ENCODE peak calls at places on chromosomes 11 and 22, in four cellular contexts. J is GM12878, H is K562, E is HepG2. D is an unnamed sample.

GRCh38 chr11:102422817-102423725 is 29.5 kb downstream of the TMEM123 start:
- DNase-seq in J (no peak), H (no peak), E (no peak), D (no peak)

GRCh38 chr11:83523676-83524075 is 237.5 kb upstream of the CCDC90B start:
- DNase-seq in J (no peak), H (no peak), E (no peak), D (no peak)

GRCh38 chr11:67382481-67383136 is 9.2 kb upstream of the RAD9A start:
- DNase-seq in J (no peak), H (peak), E (peak), D (peak)

GRCh38 chr11:10646005-10646404 is 47.5 kb downstream of the IRAG1 start:
- DNase-seq in J (no peak), H (no peak), E (no peak), D (no peak)

GRCh38 chr22:50530857-50531545 is 1.2 kb upstream of the TYMP start:
- DNase-seq in J (no peak), H (no peak), E (peak), D (no peak)

GRCh38 chr11:128734439-128735224 is 40.8 kb downstream of the FLI1 start:
- DNase-seq in J (no peak), H (no peak), E (no peak), D (no peak)

GRCh38 chr11:61890536-61891330 is 612 bp downstream of the FADS3 start:
- DNase-seq in J (no peak), H (peak), E (peak), D (no peak)

GRCh38 chr11:75714211-75714610 is 3.4 kb upstream of the MOGAT2 start:
- DNase-seq in J (no peak), H (peak), E (no peak), D (no peak)

GRCh38 chr11:77205467-77206263 is 77.6 kb downstream of the MYO7A start:
- DNase-seq in J (no peak), H (no peak), E (no peak), D (no peak)

GRCh38 chr22:24744638-24745037 is 29.9 kb downstream of the PIWIL3 start:
- DNase-seq in J (no peak), H (no peak), E (no peak), D (no peak)

GRCh38 chr11:66637557-66638176 is 836 bp upstream of the RBM4 start:
- DNase-seq in J (no peak), H (no peak), E (no peak), D (peak)

GRCh38 chr11:39139581-39139980 is 2319.9 kb downstream of the LRRC4C start:
- DNase-seq in J (no peak), H (no peak), E (no peak), D (no peak)

GRCh38 chr11:119680899-119681370 is 48.1 kb downstream of the NECTIN1 start:
- DNase-seq in J (no peak), H (no peak), E (no peak), D (no peak)

GRCh38 chr11:67523556-67524479 is 572 bp upstream of the CABP2 start:
- DNase-seq in J (no peak), H (no peak), E (no peak), D (no peak)

GRCh38 chr11:76234704-76235232 is 28.5 kb upstream of the WNT11 start:
- DNase-seq in J (no peak), H (no peak), E (no peak), D (no peak)

GRCh38 chr11:21810650-21811049 is 382.2 kb upstream of the ANO5 start:
- DNase-seq in J (no peak), H (no peak), E (peak), D (no peak)

GRCh38 chr11:19199766-19200165 is 2.0 kb downstream of the CSRP3 start:
- DNase-seq in J (no peak), H (no peak), E (no peak), D (no peak)

GRCh38 chr11:61695917-61696316 is 15.7 kb downstream of the DAGLA start:
- DNase-seq in J (peak), H (peak), E (no peak), D (no peak)

GRCh38 chr11:48087974-48088681 is 107.8 kb downstream of the PTPRJ start:
- DNase-seq in J (no peak), H (no peak), E (peak), D (no peak)

GRCh38 chr11:110468095-110468494 is 38.3 kb downstream of the FDX1 start:
- DNase-seq in J (no peak), H (no peak), E (peak), D (no peak)

GRCh38 chr11:35162795-35163194 is 23.8 kb downstream of the CD44 start:
- DNase-seq in J (no peak), H (no peak), E (no peak), D (no peak)

GRCh38 chr22:44734278-44734677 is 18.1 kb upstream of the ARHGAP8 start:
- DNase-seq in J (no peak), H (no peak), E (no peak), D (no peak)

GRCh38 chr11:75626692-75627536 is 41.9 kb downstream of the MAP6 start:
- DNase-seq in J (no peak), H (no peak), E (no peak), D (no peak)

GRCh38 chr22:30250713-30251267 is 4.2 kb upstream of the LIF start:
- DNase-seq in J (no peak), H (no peak), E (no peak), D (no peak)

GRCh38 chr11:127383026-127383425 is 382.5 kb upstream of the KIRREL3 start:
- DNase-seq in J (no peak), H (no peak), E (no peak), D (no peak)

GRCh38 chr11:88231894-88232482 is 56.7 kb upstream of the RAB38 start:
- DNase-seq in J (no peak), H (no peak), E (peak), D (peak)

GRCh38 chr11:8381343-8381742 is 117.7 kb upstream of the LMO1 start:
- DNase-seq in J (no peak), H (no peak), E (no peak), D (no peak)

GRCh38 chr11:88105952-88106351 is 69.3 kb downstream of the RAB38 start:
- DNase-seq in J (no peak), H (no peak), E (no peak), D (no peak)

GRCh38 chr11:6497069-6497839 is at the start of gene DNHD1:
- DNase-seq in J (no peak), H (peak), E (no peak), D (no peak)

DNA sequence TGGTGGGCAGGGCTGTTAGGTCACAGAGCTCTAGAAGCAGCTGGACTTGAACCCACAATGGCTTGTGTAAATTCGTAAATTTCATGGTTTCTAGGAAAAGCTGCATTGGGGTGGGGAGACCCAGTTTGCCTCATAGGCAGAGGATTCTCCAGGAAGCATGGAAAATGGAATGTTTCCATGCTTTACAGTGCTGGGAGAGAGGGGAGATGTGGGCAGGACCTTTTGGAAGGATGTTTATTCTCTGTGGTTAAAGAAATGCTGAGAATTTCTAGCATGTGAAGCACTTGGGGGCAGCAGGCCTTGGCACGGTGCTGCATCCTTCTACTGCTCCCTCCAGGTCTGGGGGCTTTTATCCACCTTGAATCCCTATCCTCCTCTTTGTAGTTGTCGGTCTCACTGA is 46.3 kb downstream of the TRAF6 start:
- DNase-seq in J (no peak), H (no peak), E (no peak), D (no peak)
- TF ChIP-seq SP1 in J (no peak), H (no peak), E (no peak), D (no peak)

GRCh38 chr22:41178425-41178975 is 26.6 kb upstream of the L3MBTL2 start:
- DNase-seq in J (no peak), H (no peak), E (no peak), D (no peak)
- TF ChIP-seq BHLHE40 in J (no peak), H (no peak), E (no peak), D (no peak)

GRCh38 chr11:134071766-134072403 is 3.0 kb downstream of the JAM3 start:
- DNase-seq in J (no peak), H (no peak), E (no peak), D (no peak)

GRCh38 chr11:134071306-134071705 is 2.4 kb downstream of the JAM3 start:
- DNase-seq in J (no peak), H (no peak), E (no peak), D (no peak)

GRCh38 chr11:134074766-134075165 is 5.9 kb downstream of the JAM3 start:
- DNase-seq in J (no peak), H (no peak), E (no peak), D (no peak)

GRCh38 chr11:134069996-134070845 is 1.3 kb downstream of the JAM3 start:
- DNase-seq in J (no peak), H (no peak), E (no peak), D (no peak)

GRCh38 chr11:134074346-134074745 is 5.5 kb downstream of the JAM3 start:
- DNase-seq in J (no peak), H (no peak), E (no peak), D (no peak)
- TF ChIP-seq SP1 in J (no peak), H (no peak), E (no peak), D (no peak)

DNA sequence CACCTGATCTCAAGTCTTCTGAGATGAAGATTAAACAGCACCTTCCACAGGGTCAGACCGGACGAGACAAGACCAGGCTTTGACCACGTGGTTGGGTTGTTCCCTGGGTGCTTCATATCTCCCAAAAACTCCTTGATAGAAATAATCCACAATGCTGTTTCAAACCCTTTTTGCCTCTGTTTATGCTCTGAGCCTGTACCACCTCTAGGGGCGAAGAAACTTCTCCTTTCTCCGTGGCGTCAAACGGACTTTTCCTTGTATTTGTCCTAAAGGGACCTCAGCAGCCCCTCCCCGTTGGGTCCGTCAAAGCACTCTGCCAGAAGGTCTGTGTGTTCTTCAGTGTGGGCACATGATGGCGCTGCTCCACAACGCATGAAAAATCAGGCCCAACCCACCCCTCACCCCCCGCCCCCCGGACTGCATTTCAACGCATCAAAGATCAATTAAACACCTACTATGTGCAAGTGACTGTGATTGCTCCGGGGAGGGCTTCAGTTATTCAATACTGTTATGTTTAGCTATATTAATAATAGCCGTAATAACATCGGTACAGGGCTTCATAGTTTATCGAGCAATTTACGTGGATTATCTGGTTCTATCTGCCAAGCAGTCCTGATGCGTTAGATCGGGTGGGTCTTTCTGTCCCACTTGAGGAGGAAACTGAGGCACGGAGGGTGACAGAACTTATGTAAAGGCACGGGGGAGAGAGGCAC is 17.3 kb upstream of the EIF3D start:
- DNase-seq in J (no peak), H (peak), E (peak), D (peak)
- TF ChIP-seq BHLHE40 in J (no peak), H (no peak), E (no peak), D (no peak)

DNA sequence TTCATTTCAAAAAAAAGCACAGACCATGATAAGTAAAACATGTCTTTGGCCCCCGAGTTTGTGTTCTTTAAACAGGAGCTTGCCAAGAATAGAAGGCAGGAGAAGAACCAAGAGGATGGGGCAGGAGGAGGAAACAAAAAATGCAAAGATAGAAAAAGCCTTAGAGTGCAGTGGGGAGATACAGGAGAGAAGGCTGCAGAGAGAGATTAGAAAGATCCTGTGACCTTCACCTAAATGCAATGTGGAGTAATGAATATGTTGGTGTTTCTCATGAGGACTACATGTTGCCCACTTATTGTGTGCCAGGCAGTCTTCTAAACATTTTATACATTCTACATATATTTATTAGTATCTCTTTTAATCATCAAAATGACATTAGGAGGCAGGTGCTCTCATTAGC is 2.3 kb upstream of the APLNR start:
- DNase-seq in J (no peak), H (no peak), E (no peak), D (no peak)
- TF ChIP-seq SP1 in J (no peak), H (no peak), E (no peak), D (no peak)

GRCh38 chr22:46025225-46025972 is 48.4 kb upstream of the WNT7B start:
- DNase-seq in J (no peak), H (no peak), E (no peak), D (no peak)

GRCh38 chr22:46024136-46024840 is 47.3 kb upstream of the WNT7B start:
- DNase-seq in J (no peak), H (no peak), E (no peak), D (no peak)

GRCh38 chr22:46023558-46023981 is 46.6 kb upstream of the WNT7B start:
- DNase-seq in J (no peak), H (no peak), E (no peak), D (no peak)

GRCh38 chr22:46021577-46021976 is 44.6 kb upstream of the WNT7B start:
- DNase-seq in J (no peak), H (no peak), E (no peak), D (no peak)

GRCh38 chr22:46022881-46023512 is 46.0 kb upstream of the WNT7B start:
- DNase-seq in J (no peak), H (no peak), E (no peak), D (no peak)
- TF ChIP-seq BHLHE40 in J (no peak), H (no peak), E (no peak), D (no peak)

GRCh38 chr11:33658195-33658900 is 42.3 kb downstream of the C11orf91 start:
- DNase-seq in J (no peak), H (no peak), E (no peak), D (peak)

GRCh38 chr11:33657757-33658156 is 42.9 kb downstream of the C11orf91 start:
- DNase-seq in J (no peak), H (no peak), E (no peak), D (no peak)

GRCh38 chr11:33656768-33657167 is 43.9 kb downstream of the C11orf91 start:
- DNase-seq in J (no peak), H (no peak), E (no peak), D (no peak)

GRCh38 chr11:33654594-33654993 is 46.0 kb downstream of the C11orf91 start:
- DNase-seq in J (no peak), H (no peak), E (no peak), D (no peak)

GRCh38 chr11:33655842-33656600 is 44.6 kb downstream of the C11orf91 start:
- DNase-seq in J (peak), H (no peak), E (no peak), D (no peak)
- TF ChIP-seq SP1 in J (no peak), H (no peak), E (no peak), D (no peak)

GRCh38 chr22:47836957-47837356 is 1074.5 kb downstream of the TBC1D22A start:
- DNase-seq in J (no peak), H (no peak), E (no peak), D (no peak)
- TF ChIP-seq BHLHE40 in J (no peak), H (no peak), E (no peak), D (no peak)